ENCODE peak calls at places on chromosome 19, in ten cellular contexts. One of them, this sample, is unnamed.

GRCh38 chr19:47790398-47790814 is 11.9 kb downstream of the SELENOW start:
- DNase-seq in WERI-Rb-1: peak
- DNase-seq in neural progenitor cell: peak
- DNase-seq in fibroblast of pulmonary artery: peak
- DNase-seq in heart left ventricle: peak
- DNase-seq in NB4: peak
- DNase-seq in spleen: peak
- DNase-seq in progenitor cell of endocrine pancreas: peak
- DNase-seq in Calu3: peak
- DNase-seq in endothelial cell of umbilical vein: peak
- DNase-seq in this sample: no peak

GRCh38 chr19:46725036-46725820 is 8.3 kb upstream of the PRKD2 start:
- DNase-seq in WERI-Rb-1: no peak
- DNase-seq in neural progenitor cell: no peak
- DNase-seq in fibroblast of pulmonary artery: no peak
- DNase-seq in heart left ventricle: no peak
- DNase-seq in NB4: no peak
- DNase-seq in spleen: no peak
- DNase-seq in progenitor cell of endocrine pancreas: no peak
- DNase-seq in Calu3: no peak
- DNase-seq in endothelial cell of umbilical vein: no peak
- DNase-seq in this sample: no peak

GRCh38 chr19:10737680-10738079 is 19.8 kb downstream of the DNM2 start:
- DNase-seq in WERI-Rb-1: no peak
- DNase-seq in neural progenitor cell: no peak
- DNase-seq in fibroblast of pulmonary artery: no peak
- DNase-seq in heart left ventricle: no peak
- DNase-seq in NB4: no peak
- DNase-seq in spleen: no peak
- DNase-seq in progenitor cell of endocrine pancreas: no peak
- DNase-seq in Calu3: no peak
- DNase-seq in endothelial cell of umbilical vein: no peak
- DNase-seq in this sample: no peak

GRCh38 chr19:4976412-4977298 is 7.7 kb downstream of the KDM4B start:
- DNase-seq in WERI-Rb-1: no peak
- DNase-seq in neural progenitor cell: peak
- DNase-seq in fibroblast of pulmonary artery: peak
- DNase-seq in heart left ventricle: peak
- DNase-seq in NB4: peak
- DNase-seq in spleen: peak
- DNase-seq in progenitor cell of endocrine pancreas: no peak
- DNase-seq in Calu3: no peak
- DNase-seq in endothelial cell of umbilical vein: peak
- DNase-seq in this sample: no peak

GRCh38 chr19:15180451-15181390 is 20.1 kb downstream of the NOTCH3 start:
- DNase-seq in WERI-Rb-1: no peak
- DNase-seq in neural progenitor cell: peak
- DNase-seq in fibroblast of pulmonary artery: no peak
- DNase-seq in heart left ventricle: peak
- DNase-seq in NB4: no peak
- DNase-seq in spleen: peak
- DNase-seq in progenitor cell of endocrine pancreas: no peak
- DNase-seq in Calu3: no peak
- DNase-seq in endothelial cell of umbilical vein: no peak
- DNase-seq in this sample: no peak

GRCh38 chr19:35138305-35138799 is 272 bp upstream of the FXYD1 start:
- DNase-seq in WERI-Rb-1: peak
- DNase-seq in neural progenitor cell: no peak
- DNase-seq in fibroblast of pulmonary artery: no peak
- DNase-seq in heart left ventricle: peak
- DNase-seq in NB4: no peak
- DNase-seq in spleen: no peak
- DNase-seq in progenitor cell of endocrine pancreas: no peak
- DNase-seq in Calu3: no peak
- DNase-seq in endothelial cell of umbilical vein: no peak
- DNase-seq in this sample: no peak

GRCh38 chr19:55212447-55212846 is 3.1 kb upstream of the PTPRH start:
- DNase-seq in WERI-Rb-1: no peak
- DNase-seq in neural progenitor cell: no peak
- DNase-seq in fibroblast of pulmonary artery: no peak
- DNase-seq in heart left ventricle: no peak
- DNase-seq in NB4: peak
- DNase-seq in spleen: no peak
- DNase-seq in progenitor cell of endocrine pancreas: no peak
- DNase-seq in Calu3: peak
- DNase-seq in endothelial cell of umbilical vein: peak
- DNase-seq in this sample: no peak

GRCh38 chr19:51398096-51398704 is 7.8 kb upstream of the C19orf84 start:
- DNase-seq in WERI-Rb-1: peak
- DNase-seq in neural progenitor cell: peak
- DNase-seq in fibroblast of pulmonary artery: peak
- DNase-seq in heart left ventricle: no peak
- DNase-seq in NB4: peak
- DNase-seq in spleen: no peak
- DNase-seq in progenitor cell of endocrine pancreas: no peak
- DNase-seq in Calu3: no peak
- DNase-seq in endothelial cell of umbilical vein: peak
- DNase-seq in this sample: no peak

GRCh38 chr19:46739290-46739771 is 6.5 kb upstream of the FKRP start:
- DNase-seq in WERI-Rb-1: no peak
- DNase-seq in neural progenitor cell: no peak
- DNase-seq in fibroblast of pulmonary artery: no peak
- DNase-seq in heart left ventricle: peak
- DNase-seq in NB4: no peak
- DNase-seq in spleen: no peak
- DNase-seq in progenitor cell of endocrine pancreas: no peak
- DNase-seq in Calu3: no peak
- DNase-seq in endothelial cell of umbilical vein: no peak
- DNase-seq in this sample: no peak

GRCh38 chr19:13962738-13963602 is 10.7 kb downstream of the DCAF15 start:
- DNase-seq in WERI-Rb-1: no peak
- DNase-seq in neural progenitor cell: no peak
- DNase-seq in fibroblast of pulmonary artery: peak
- DNase-seq in heart left ventricle: no peak
- DNase-seq in NB4: no peak
- DNase-seq in spleen: no peak
- DNase-seq in progenitor cell of endocrine pancreas: no peak
- DNase-seq in Calu3: no peak
- DNase-seq in endothelial cell of umbilical vein: no peak
- DNase-seq in this sample: peak

GRCh38 chr19:55319786-55320185 is 5.4 kb downstream of the TMEM150B start:
- DNase-seq in WERI-Rb-1: no peak
- DNase-seq in neural progenitor cell: peak
- DNase-seq in fibroblast of pulmonary artery: peak
- DNase-seq in heart left ventricle: no peak
- DNase-seq in NB4: no peak
- DNase-seq in spleen: no peak
- DNase-seq in progenitor cell of endocrine pancreas: peak
- DNase-seq in Calu3: no peak
- DNase-seq in endothelial cell of umbilical vein: peak
- DNase-seq in this sample: no peak

GRCh38 chr19:1291761-1292418 is 6.2 kb downstream of the EFNA2 start:
- DNase-seq in WERI-Rb-1: no peak
- DNase-seq in neural progenitor cell: no peak
- DNase-seq in fibroblast of pulmonary artery: no peak
- DNase-seq in heart left ventricle: no peak
- DNase-seq in NB4: no peak
- DNase-seq in spleen: no peak
- DNase-seq in progenitor cell of endocrine pancreas: no peak
- DNase-seq in Calu3: no peak
- DNase-seq in endothelial cell of umbilical vein: no peak
- DNase-seq in this sample: no peak

GRCh38 chr19:51168571-51169282 is 26.6 kb downstream of the SIGLEC7 start:
- DNase-seq in WERI-Rb-1: no peak
- DNase-seq in neural progenitor cell: no peak
- DNase-seq in fibroblast of pulmonary artery: no peak
- DNase-seq in heart left ventricle: no peak
- DNase-seq in NB4: no peak
- DNase-seq in spleen: no peak
- DNase-seq in progenitor cell of endocrine pancreas: no peak
- DNase-seq in Calu3: no peak
- DNase-seq in endothelial cell of umbilical vein: no peak
- DNase-seq in this sample: no peak

GRCh38 chr19:10007811-10008211 is 2.5 kb downstream of the COL5A3 start:
- DNase-seq in WERI-Rb-1: no peak
- DNase-seq in neural progenitor cell: no peak
- DNase-seq in fibroblast of pulmonary artery: peak
- DNase-seq in heart left ventricle: peak
- DNase-seq in NB4: peak
- DNase-seq in spleen: no peak
- DNase-seq in progenitor cell of endocrine pancreas: no peak
- DNase-seq in Calu3: no peak
- DNase-seq in endothelial cell of umbilical vein: no peak
- DNase-seq in this sample: no peak

GRCh38 chr19:16371540-16371986 is 46.9 kb downstream of the KLF2 start:
- DNase-seq in WERI-Rb-1: no peak
- DNase-seq in neural progenitor cell: no peak
- DNase-seq in fibroblast of pulmonary artery: no peak
- DNase-seq in heart left ventricle: peak
- DNase-seq in NB4: peak
- DNase-seq in spleen: peak
- DNase-seq in progenitor cell of endocrine pancreas: no peak
- DNase-seq in Calu3: peak
- DNase-seq in endothelial cell of umbilical vein: no peak
- DNase-seq in this sample: peak

GRCh38 chr19:5718579-5719273 is 1.2 kb downstream of the LONP1 start:
- DNase-seq in WERI-Rb-1: no peak
- DNase-seq in neural progenitor cell: no peak
- DNase-seq in fibroblast of pulmonary artery: peak
- DNase-seq in heart left ventricle: no peak
- DNase-seq in NB4: peak
- DNase-seq in spleen: no peak
- DNase-seq in progenitor cell of endocrine pancreas: no peak
- DNase-seq in Calu3: peak
- DNase-seq in endothelial cell of umbilical vein: peak
- DNase-seq in this sample: no peak

GRCh38 chr19:13881692-13882418 is 4.9 kb downstream of the NANOS3 start:
- DNase-seq in WERI-Rb-1: no peak
- DNase-seq in neural progenitor cell: peak
- DNase-seq in fibroblast of pulmonary artery: no peak
- DNase-seq in heart left ventricle: peak
- DNase-seq in NB4: peak
- DNase-seq in spleen: no peak
- DNase-seq in progenitor cell of endocrine pancreas: no peak
- DNase-seq in Calu3: no peak
- DNase-seq in endothelial cell of umbilical vein: no peak
- DNase-seq in this sample: no peak

GRCh38 chr19:18286973-18287635 is 5.7 kb upstream of the JUND start:
- DNase-seq in WERI-Rb-1: no peak
- DNase-seq in neural progenitor cell: peak
- DNase-seq in fibroblast of pulmonary artery: no peak
- DNase-seq in heart left ventricle: no peak
- DNase-seq in NB4: no peak
- DNase-seq in spleen: no peak
- DNase-seq in progenitor cell of endocrine pancreas: no peak
- DNase-seq in Calu3: no peak
- DNase-seq in endothelial cell of umbilical vein: no peak
- DNase-seq in this sample: no peak

GRCh38 chr19:18291019-18291524 is 9.7 kb upstream of the JUND start:
- DNase-seq in WERI-Rb-1: no peak
- DNase-seq in neural progenitor cell: no peak
- DNase-seq in fibroblast of pulmonary artery: no peak
- DNase-seq in heart left ventricle: no peak
- DNase-seq in NB4: no peak
- DNase-seq in spleen: no peak
- DNase-seq in progenitor cell of endocrine pancreas: no peak
- DNase-seq in Calu3: no peak
- DNase-seq in endothelial cell of umbilical vein: no peak
- DNase-seq in this sample: no peak

GRCh38 chr19:18289471-18290066 is 8.1 kb upstream of the JUND start:
- DNase-seq in WERI-Rb-1: no peak
- DNase-seq in neural progenitor cell: no peak
- DNase-seq in fibroblast of pulmonary artery: no peak
- DNase-seq in heart left ventricle: no peak
- DNase-seq in NB4: no peak
- DNase-seq in spleen: no peak
- DNase-seq in progenitor cell of endocrine pancreas: no peak
- DNase-seq in Calu3: no peak
- DNase-seq in endothelial cell of umbilical vein: no peak
- DNase-seq in this sample: no peak

GRCh38 chr19:18290250-18291018 is 9.0 kb upstream of the JUND start:
- DNase-seq in WERI-Rb-1: no peak
- DNase-seq in neural progenitor cell: no peak
- DNase-seq in fibroblast of pulmonary artery: peak
- DNase-seq in heart left ventricle: no peak
- DNase-seq in NB4: peak
- DNase-seq in spleen: peak
- DNase-seq in progenitor cell of endocrine pancreas: no peak
- DNase-seq in Calu3: no peak
- DNase-seq in endothelial cell of umbilical vein: no peak
- DNase-seq in this sample: no peak

GRCh38 chr19:18287836-18288772 is 6.7 kb upstream of the JUND start:
- DNase-seq in WERI-Rb-1: no peak
- DNase-seq in neural progenitor cell: peak
- DNase-seq in fibroblast of pulmonary artery: no peak
- DNase-seq in heart left ventricle: no peak
- DNase-seq in NB4: no peak
- DNase-seq in spleen: no peak
- DNase-seq in progenitor cell of endocrine pancreas: no peak
- DNase-seq in Calu3: no peak
- DNase-seq in endothelial cell of umbilical vein: no peak
- DNase-seq in this sample: no peak
- TF ChIP-seq CTCF in WERI-Rb-1: no peak
- TF ChIP-seq CTCF in neural progenitor cell: peak
- TF ChIP-seq CTCF in fibroblast of pulmonary artery: no peak
- TF ChIP-seq CTCF in heart left ventricle: no peak
- TF ChIP-seq CTCF in NB4: no peak
- TF ChIP-seq CTCF in spleen: no peak
- TF ChIP-seq CTCF in progenitor cell of endocrine pancreas: peak
- TF ChIP-seq CTCF in Calu3: no peak
- TF ChIP-seq CTCF in endothelial cell of umbilical vein: no peak
- TF ChIP-seq CTCF in this sample: peak

GRCh38 chr19:48999481-49000325 is 6.0 kb downstream of the RUVBL2 start:
- DNase-seq in WERI-Rb-1: peak
- DNase-seq in neural progenitor cell: peak
- DNase-seq in fibroblast of pulmonary artery: peak
- DNase-seq in heart left ventricle: no peak
- DNase-seq in NB4: peak
- DNase-seq in spleen: peak
- DNase-seq in progenitor cell of endocrine pancreas: peak
- DNase-seq in Calu3: peak
- DNase-seq in endothelial cell of umbilical vein: peak
- DNase-seq in this sample: no peak
- TF ChIP-seq CTCF in WERI-Rb-1: peak
- TF ChIP-seq CTCF in neural progenitor cell: peak
- TF ChIP-seq CTCF in fibroblast of pulmonary artery: peak
- TF ChIP-seq CTCF in heart left ventricle: peak
- TF ChIP-seq CTCF in NB4: peak
- TF ChIP-seq CTCF in spleen: peak
- TF ChIP-seq CTCF in progenitor cell of endocrine pancreas: peak
- TF ChIP-seq CTCF in Calu3: peak
- TF ChIP-seq CTCF in endothelial cell of umbilical vein: peak
- TF ChIP-seq CTCF in this sample: peak

GRCh38 chr19:38105574-38105973 is 118.4 kb downstream of the DPF1 start:
- DNase-seq in WERI-Rb-1: no peak
- DNase-seq in neural progenitor cell: no peak
- DNase-seq in fibroblast of pulmonary artery: no peak
- DNase-seq in heart left ventricle: no peak
- DNase-seq in NB4: no peak
- DNase-seq in spleen: no peak
- DNase-seq in progenitor cell of endocrine pancreas: no peak
- DNase-seq in Calu3: no peak
- DNase-seq in endothelial cell of umbilical vein: no peak
- DNase-seq in this sample: no peak
- TF ChIP-seq CTCF in WERI-Rb-1: no peak
- TF ChIP-seq CTCF in neural progenitor cell: no peak
- TF ChIP-seq CTCF in fibroblast of pulmonary artery: no peak
- TF ChIP-seq CTCF in heart left ventricle: no peak
- TF ChIP-seq CTCF in NB4: no peak
- TF ChIP-seq CTCF in spleen: no peak
- TF ChIP-seq CTCF in progenitor cell of endocrine pancreas: no peak
- TF ChIP-seq CTCF in Calu3: no peak
- TF ChIP-seq CTCF in endothelial cell of umbilical vein: no peak
- TF ChIP-seq CTCF in this sample: no peak

GRCh38 chr19:42420055-42420544 is 7.1 kb downstream of the LIPE start:
- DNase-seq in WERI-Rb-1: peak
- DNase-seq in neural progenitor cell: peak
- DNase-seq in fibroblast of pulmonary artery: peak
- DNase-seq in heart left ventricle: no peak
- DNase-seq in NB4: peak
- DNase-seq in spleen: peak
- DNase-seq in progenitor cell of endocrine pancreas: no peak
- DNase-seq in Calu3: peak
- DNase-seq in endothelial cell of umbilical vein: peak
- DNase-seq in this sample: peak
- TF ChIP-seq CTCF in WERI-Rb-1: peak
- TF ChIP-seq CTCF in neural progenitor cell: peak
- TF ChIP-seq CTCF in fibroblast of pulmonary artery: peak
- TF ChIP-seq CTCF in heart left ventricle: peak
- TF ChIP-seq CTCF in NB4: peak
- TF ChIP-seq CTCF in spleen: peak
- TF ChIP-seq CTCF in progenitor cell of endocrine pancreas: peak
- TF ChIP-seq CTCF in Calu3: peak
- TF ChIP-seq CTCF in endothelial cell of umbilical vein: peak
- TF ChIP-seq CTCF in this sample: peak

This sample was measured in chondrocyte.